ENCODE peak calls at places on chromosome 7, in nine cellular contexts. One of them, this sample, is unnamed.

GRCh38 chr7:100411101-100411500 is 17.4 kb downstream of the ZCWPW1 start:
- DNase-seq in heart left ventricle: no peak
- DNase-seq in GM23248: no peak
- DNase-seq in endodermal cell: no peak
- DNase-seq in heart right ventricle: no peak
- DNase-seq in GM12878: no peak
- DNase-seq in IMR-90: no peak
- DNase-seq in mammary epithelial cell: no peak
- DNase-seq in CD8-positive, alpha-beta memory T cell: no peak
- DNase-seq in this sample: no peak

GRCh38 chr7:80967536-80968297 is 48.9 kb upstream of the SEMA3C start:
- DNase-seq in heart left ventricle: no peak
- DNase-seq in GM23248: no peak
- DNase-seq in endodermal cell: no peak
- DNase-seq in heart right ventricle: no peak
- DNase-seq in GM12878: no peak
- DNase-seq in IMR-90: no peak
- DNase-seq in mammary epithelial cell: no peak
- DNase-seq in CD8-positive, alpha-beta memory T cell: no peak
- DNase-seq in this sample: peak; percentile 13

GRCh38 chr7:126574838-126575250 is 677.9 kb downstream of the GRM8 start:
- DNase-seq in heart left ventricle: no peak
- DNase-seq in GM23248: peak; percentile 10
- DNase-seq in endodermal cell: no peak
- DNase-seq in heart right ventricle: no peak
- DNase-seq in GM12878: no peak
- DNase-seq in IMR-90: no peak
- DNase-seq in mammary epithelial cell: peak; percentile 88
- DNase-seq in CD8-positive, alpha-beta memory T cell: no peak
- DNase-seq in this sample: no peak

GRCh38 chr7:127514499-127514898 is 70.9 kb downstream of the GCC1 start:
- DNase-seq in heart left ventricle: no peak
- DNase-seq in GM23248: peak; percentile 54
- DNase-seq in endodermal cell: no peak
- DNase-seq in heart right ventricle: no peak
- DNase-seq in GM12878: no peak
- DNase-seq in IMR-90: peak; percentile 39
- DNase-seq in mammary epithelial cell: peak; percentile 11
- DNase-seq in CD8-positive, alpha-beta memory T cell: no peak
- DNase-seq in this sample: peak; percentile 62

GRCh38 chr7:6226194-6226799 is 46.1 kb downstream of the CYTH3 start:
- DNase-seq in heart left ventricle: no peak
- DNase-seq in GM23248: peak; percentile 72
- DNase-seq in endodermal cell: no peak
- DNase-seq in heart right ventricle: no peak
- DNase-seq in GM12878: no peak
- DNase-seq in IMR-90: peak; percentile 82
- DNase-seq in mammary epithelial cell: no peak
- DNase-seq in CD8-positive, alpha-beta memory T cell: no peak
- DNase-seq in this sample: peak; percentile 83

GRCh38 chr7:47039899-47040298 is 542.0 kb downstream of the TNS3 start:
- DNase-seq in heart left ventricle: peak; percentile 59
- DNase-seq in GM23248: peak; percentile 81
- DNase-seq in endodermal cell: no peak
- DNase-seq in heart right ventricle: peak; percentile 69
- DNase-seq in GM12878: no peak
- DNase-seq in IMR-90: peak; percentile 48
- DNase-seq in mammary epithelial cell: peak; percentile 24
- DNase-seq in CD8-positive, alpha-beta memory T cell: no peak
- DNase-seq in this sample: peak; percentile 64

GRCh38 chr7:70417061-70417655 is 714.8 kb upstream of the GALNT17 start:
- DNase-seq in heart left ventricle: no peak
- DNase-seq in GM23248: peak; percentile 15
- DNase-seq in endodermal cell: peak; percentile 71
- DNase-seq in heart right ventricle: no peak
- DNase-seq in GM12878: no peak
- DNase-seq in IMR-90: no peak
- DNase-seq in mammary epithelial cell: no peak
- DNase-seq in CD8-positive, alpha-beta memory T cell: no peak
- DNase-seq in this sample: no peak

GRCh38 chr7:69656890-69657289 is 58.6 kb downstream of the AUTS2 start:
- DNase-seq in heart left ventricle: peak; percentile 72
- DNase-seq in GM23248: peak; percentile 70
- DNase-seq in endodermal cell: no peak
- DNase-seq in heart right ventricle: peak; percentile 74
- DNase-seq in GM12878: no peak
- DNase-seq in IMR-90: no peak
- DNase-seq in mammary epithelial cell: no peak
- DNase-seq in CD8-positive, alpha-beta memory T cell: no peak
- DNase-seq in this sample: peak; percentile 87

GRCh38 chr7:3453398-3453797 is 152.3 kb downstream of the SDK1 start:
- DNase-seq in heart left ventricle: no peak
- DNase-seq in GM23248: no peak
- DNase-seq in endodermal cell: peak; percentile 60
- DNase-seq in heart right ventricle: no peak
- DNase-seq in GM12878: no peak
- DNase-seq in IMR-90: peak; percentile 13
- DNase-seq in mammary epithelial cell: no peak
- DNase-seq in CD8-positive, alpha-beta memory T cell: no peak
- DNase-seq in this sample: no peak

GRCh38 chr7:105044449-105045081 is 30.6 kb downstream of the KMT2E start:
- DNase-seq in heart left ventricle: no peak
- DNase-seq in GM23248: no peak
- DNase-seq in endodermal cell: no peak
- DNase-seq in heart right ventricle: no peak
- DNase-seq in GM12878: no peak
- DNase-seq in IMR-90: no peak
- DNase-seq in mammary epithelial cell: peak; percentile 19
- DNase-seq in CD8-positive, alpha-beta memory T cell: no peak
- DNase-seq in this sample: no peak
- H3K36me3 ChIP-seq in heart left ventricle: peaks cover 84% of the 10 kb centered on the region
- H3K36me3 ChIP-seq in GM23248: peaks cover 50% of the 10 kb centered on the region
- H3K36me3 ChIP-seq in endodermal cell: peaks cover 95% of the 10 kb centered on the region
- H3K36me3 ChIP-seq in heart right ventricle: peaks cover 92% of the 10 kb centered on the region
- H3K36me3 ChIP-seq in GM12878: peaks cover 4% of the 10 kb centered on the region
- H3K36me3 ChIP-seq in IMR-90: peaks cover 38% of the 10 kb centered on the region
- H3K36me3 ChIP-seq in mammary epithelial cell: peaks cover 29% of the 10 kb centered on the region
- H3K36me3 ChIP-seq in CD8-positive, alpha-beta memory T cell: peaks cover 41% of the 10 kb centered on the region
- H3K36me3 ChIP-seq in this sample: peaks cover 59% of the 10 kb centered on the region

DNA sequence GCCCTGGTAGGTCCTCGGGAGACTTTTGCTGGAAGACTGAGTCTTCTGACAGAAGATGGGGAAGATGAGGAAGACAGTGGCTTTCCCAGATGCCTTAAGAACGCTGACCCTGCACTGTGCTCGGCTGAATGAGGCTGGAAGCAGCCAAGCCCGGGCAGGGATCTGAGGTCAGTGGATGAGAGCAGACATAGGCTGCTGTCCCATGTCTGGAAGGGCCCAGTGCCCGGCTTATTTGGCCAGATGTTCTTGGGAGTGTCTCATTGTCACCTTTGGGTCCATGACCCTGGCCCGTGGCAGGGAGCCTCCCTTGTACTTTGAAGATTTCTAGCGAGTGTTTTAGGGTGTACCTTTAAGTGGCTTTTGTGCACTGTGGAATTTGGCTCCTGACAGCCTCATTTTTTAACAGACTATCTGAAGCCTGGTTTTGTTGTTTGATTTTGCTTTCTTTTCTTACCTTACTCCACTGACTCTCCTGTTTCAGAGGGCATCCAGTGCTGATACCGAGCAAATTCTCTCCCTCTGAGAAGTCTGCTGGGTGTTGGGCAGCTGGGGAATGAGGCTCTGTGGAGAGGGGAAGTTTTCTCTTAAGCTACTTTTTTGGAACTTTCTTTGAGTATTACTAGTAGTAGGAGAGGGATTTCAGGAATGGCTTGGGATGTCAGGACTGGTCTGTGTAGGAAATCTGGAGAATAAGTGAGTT is 61.4 kb downstream of the CREB5 start:
- DNase-seq in heart left ventricle: peak; percentile 36
- DNase-seq in GM23248: peak; percentile 45
- DNase-seq in endodermal cell: no peak
- DNase-seq in heart right ventricle: no peak
- DNase-seq in GM12878: no peak
- DNase-seq in IMR-90: no peak
- DNase-seq in mammary epithelial cell: no peak
- DNase-seq in CD8-positive, alpha-beta memory T cell: no peak
- DNase-seq in this sample: no peak
- H3K4me3 ChIP-seq in heart left ventricle: no peak overlapping the region
- H3K4me3 ChIP-seq in GM23248: peak overlapping the region; percentile 2
- H3K4me3 ChIP-seq in endodermal cell: no peak overlapping the region
- H3K4me3 ChIP-seq in heart right ventricle: no peak overlapping the region
- H3K4me3 ChIP-seq in GM12878: no peak overlapping the region
- H3K4me3 ChIP-seq in IMR-90: no peak overlapping the region
- H3K4me3 ChIP-seq in mammary epithelial cell: no peak overlapping the region
- H3K4me3 ChIP-seq in CD8-positive, alpha-beta memory T cell: no peak overlapping the region
- H3K4me3 ChIP-seq in this sample: peak overlapping the region; percentile 40

DNA sequence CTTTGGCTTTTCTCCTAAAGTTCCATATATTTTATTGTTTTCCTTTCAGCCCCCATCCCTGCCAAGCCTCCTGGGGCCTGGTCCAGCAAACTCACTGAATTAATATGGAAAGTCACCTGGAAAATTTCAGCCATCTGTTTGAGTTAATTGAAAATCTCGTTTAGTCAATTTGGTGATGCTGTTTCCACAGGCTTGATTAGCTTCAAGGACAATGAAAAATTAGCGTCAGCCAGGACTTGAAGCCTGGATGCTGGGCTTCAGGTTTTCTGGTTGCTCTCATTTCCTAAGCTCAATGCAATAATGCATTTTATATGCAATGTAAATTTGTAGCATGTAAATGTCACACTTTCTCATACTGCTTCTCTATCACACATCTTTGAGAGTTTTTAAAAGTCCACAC is 228.6 kb downstream of the PAXIP1 start:
- DNase-seq in heart left ventricle: no peak
- DNase-seq in GM23248: no peak
- DNase-seq in endodermal cell: no peak
- DNase-seq in heart right ventricle: no peak
- DNase-seq in GM12878: no peak
- DNase-seq in IMR-90: no peak
- DNase-seq in mammary epithelial cell: no peak
- DNase-seq in CD8-positive, alpha-beta memory T cell: no peak
- DNase-seq in this sample: no peak
- H3K9me3 ChIP-seq in heart left ventricle: no peaks in the 10 kb centered on the region
- H3K9me3 ChIP-seq in GM23248: no peaks in the 10 kb centered on the region
- H3K9me3 ChIP-seq in endodermal cell: no peaks in the 10 kb centered on the region
- H3K9me3 ChIP-seq in heart right ventricle: no peaks in the 10 kb centered on the region
- H3K9me3 ChIP-seq in GM12878: no peaks in the 10 kb centered on the region
- H3K9me3 ChIP-seq in IMR-90: peaks cover 33% of the 10 kb centered on the region
- H3K9me3 ChIP-seq in mammary epithelial cell: peaks cover 18% of the 10 kb centered on the region
- H3K9me3 ChIP-seq in CD8-positive, alpha-beta memory T cell: no peaks in the 10 kb centered on the region
- H3K9me3 ChIP-seq in this sample: no peaks in the 10 kb centered on the region

GRCh38 chr7:124754576-124755264 is 10.9 kb downstream of the GPR37 start:
- DNase-seq in heart left ventricle: no peak
- DNase-seq in GM23248: no peak
- DNase-seq in endodermal cell: no peak
- DNase-seq in heart right ventricle: no peak
- DNase-seq in GM12878: no peak
- DNase-seq in IMR-90: no peak
- DNase-seq in mammary epithelial cell: no peak
- DNase-seq in CD8-positive, alpha-beta memory T cell: no peak
- DNase-seq in this sample: no peak
- H3K36me3 ChIP-seq in heart left ventricle: no peaks in the 10 kb centered on the region
- H3K36me3 ChIP-seq in GM23248: no peaks in the 10 kb centered on the region
- H3K36me3 ChIP-seq in endodermal cell: peaks cover 64% of the 10 kb centered on the region
- H3K36me3 ChIP-seq in heart right ventricle: no peaks in the 10 kb centered on the region
- H3K36me3 ChIP-seq in GM12878: no peaks in the 10 kb centered on the region
- H3K36me3 ChIP-seq in IMR-90: peaks cover 9% of the 10 kb centered on the region
- H3K36me3 ChIP-seq in mammary epithelial cell: no peaks in the 10 kb centered on the region
- H3K36me3 ChIP-seq in CD8-positive, alpha-beta memory T cell: no peaks in the 10 kb centered on the region
- H3K36me3 ChIP-seq in this sample: no peaks in the 10 kb centered on the region

DNA sequence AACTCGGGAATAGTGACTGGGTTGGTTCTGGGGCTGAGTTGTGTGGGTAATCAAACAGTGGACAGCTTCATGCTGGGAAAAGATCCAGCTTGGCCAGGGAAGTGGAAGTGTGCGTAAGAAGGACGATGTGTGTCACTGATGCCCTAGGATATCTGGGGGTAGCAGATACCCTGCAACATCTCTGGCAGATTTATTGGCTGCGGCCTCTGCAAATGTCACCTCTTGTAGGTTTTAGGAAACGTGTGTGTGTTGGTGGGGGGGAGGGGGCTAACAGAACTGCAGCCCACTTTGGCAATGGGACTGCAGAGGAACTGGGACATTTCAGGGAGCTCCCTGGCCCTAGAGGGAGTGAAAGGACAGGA is 965 bp upstream of the AGAP3 start:
- DNase-seq in heart left ventricle: no peak
- DNase-seq in GM23248: no peak
- DNase-seq in endodermal cell: no peak
- DNase-seq in heart right ventricle: no peak
- DNase-seq in GM12878: no peak
- DNase-seq in IMR-90: no peak
- DNase-seq in mammary epithelial cell: no peak
- DNase-seq in CD8-positive, alpha-beta memory T cell: no peak
- DNase-seq in this sample: no peak
- H3K4me3 ChIP-seq in heart left ventricle: no peak overlapping the region
- H3K4me3 ChIP-seq in GM23248: no peak overlapping the region
- H3K4me3 ChIP-seq in endodermal cell: peak overlapping the region; percentile 85
- H3K4me3 ChIP-seq in heart right ventricle: peak overlapping the region; percentile 87
- H3K4me3 ChIP-seq in GM12878: peak overlapping the region; percentile 87
- H3K4me3 ChIP-seq in IMR-90: no peak overlapping the region
- H3K4me3 ChIP-seq in mammary epithelial cell: no peak overlapping the region
- H3K4me3 ChIP-seq in CD8-positive, alpha-beta memory T cell: no peak overlapping the region
- H3K4me3 ChIP-seq in this sample: peak overlapping the region; percentile 80

GRCh38 chr7:134941185-134941900 is 45.0 kb upstream of the AGBL3 start:
- DNase-seq in heart left ventricle: no peak
- DNase-seq in GM23248: peak; percentile 92
- DNase-seq in endodermal cell: peak; percentile 57
- DNase-seq in heart right ventricle: peak; percentile 22
- DNase-seq in GM12878: no peak
- DNase-seq in IMR-90: peak; percentile 92
- DNase-seq in mammary epithelial cell: peak; percentile 80
- DNase-seq in CD8-positive, alpha-beta memory T cell: no peak
- DNase-seq in this sample: peak; percentile 72
- H3K9me3 ChIP-seq in heart left ventricle: no peaks in the 10 kb centered on the region
- H3K9me3 ChIP-seq in GM23248: no peaks in the 10 kb centered on the region
- H3K9me3 ChIP-seq in endodermal cell: no peaks in the 10 kb centered on the region
- H3K9me3 ChIP-seq in heart right ventricle: no peaks in the 10 kb centered on the region
- H3K9me3 ChIP-seq in GM12878: no peaks in the 10 kb centered on the region
- H3K9me3 ChIP-seq in IMR-90: no peaks in the 10 kb centered on the region
- H3K9me3 ChIP-seq in mammary epithelial cell: no peaks in the 10 kb centered on the region
- H3K9me3 ChIP-seq in CD8-positive, alpha-beta memory T cell: no peaks in the 10 kb centered on the region
- H3K9me3 ChIP-seq in this sample: no peaks in the 10 kb centered on the region